ENCODE peak calls at places on chromosomes 5 and 9, in six cellular contexts. D is A549, Q is HepG2, A is upper lobe of left lung, O is GM12878, F is K562. S is an unnamed sample.

GRCh38 chr9:125632321-125633115 is 74.5 kb downstream of the MAPKAP1 start:
- ATAC-seq in F (peak; percentile 46), D (peak; percentile 47), O (peak; percentile 68), A (peak; percentile 75), Q (peak; percentile 93), S (no peak)

GRCh38 chr5:123598028-123598689 is 86.2 kb downstream of the CSNK1G3 start:
- ATAC-seq in Q (no peak), A (no peak), O (peak; percentile 81), D (no peak), F (no peak), S (no peak)

GRCh38 chr5:76290321-76290757 is 112.7 kb upstream of the IQGAP2 start:
- ATAC-seq in A (no peak), Q (no peak), O (no peak), F (no peak), D (no peak), S (no peak)

GRCh38 chr5:89728134-89728533 is 681.4 kb downstream of the CETN3 start:
- ATAC-seq in O (no peak), A (no peak), F (no peak), Q (no peak), D (no peak), S (no peak)

GRCh38 chr5:177434437-177434836 is 8.0 kb downstream of the GRK6 start:
- ATAC-seq in A (no peak), F (no peak), Q (no peak), O (no peak), D (peak; percentile 9), S (no peak)

GRCh38 chr5:166625210-166625865 is 1666.1 kb upstream of the WWC1 start:
- ATAC-seq in F (no peak), O (no peak), D (no peak), A (no peak), Q (no peak), S (no peak)

GRCh38 chr9:137759649-137760321 is 117.8 kb upstream of the CACNA1B start:
- ATAC-seq in O (peak; percentile 21), D (no peak), F (peak; percentile 42), Q (no peak), A (no peak), S (no peak)

GRCh38 chr9:136105398-136106135 is 10.5 kb upstream of the NACC2 start:
- ATAC-seq in F (no peak), O (no peak), Q (no peak), D (no peak), A (no peak), S (peak; percentile 20)

GRCh38 chr5:142048272-142048671 is 35.4 kb upstream of the GNPDA1 start:
- ATAC-seq in O (no peak), F (peak; percentile 67), D (peak; percentile 43), Q (no peak), A (no peak), S (no peak)

GRCh38 chr5:142059304-142059940 is 46.6 kb upstream of the GNPDA1 start:
- ATAC-seq in O (no peak), A (no peak), F (peak; percentile 79), Q (peak; percentile 57), D (peak; percentile 48), S (peak; percentile 35)

GRCh38 chr5:142057697-142058056 is 44.9 kb upstream of the GNPDA1 start:
- ATAC-seq in A (no peak), F (no peak), D (no peak), O (no peak), Q (no peak), S (no peak)

GRCh38 chr5:142056831-142057696 is 44.2 kb upstream of the GNPDA1 start:
- ATAC-seq in A (no peak), F (no peak), O (no peak), D (no peak), Q (no peak), S (no peak)

DNA sequence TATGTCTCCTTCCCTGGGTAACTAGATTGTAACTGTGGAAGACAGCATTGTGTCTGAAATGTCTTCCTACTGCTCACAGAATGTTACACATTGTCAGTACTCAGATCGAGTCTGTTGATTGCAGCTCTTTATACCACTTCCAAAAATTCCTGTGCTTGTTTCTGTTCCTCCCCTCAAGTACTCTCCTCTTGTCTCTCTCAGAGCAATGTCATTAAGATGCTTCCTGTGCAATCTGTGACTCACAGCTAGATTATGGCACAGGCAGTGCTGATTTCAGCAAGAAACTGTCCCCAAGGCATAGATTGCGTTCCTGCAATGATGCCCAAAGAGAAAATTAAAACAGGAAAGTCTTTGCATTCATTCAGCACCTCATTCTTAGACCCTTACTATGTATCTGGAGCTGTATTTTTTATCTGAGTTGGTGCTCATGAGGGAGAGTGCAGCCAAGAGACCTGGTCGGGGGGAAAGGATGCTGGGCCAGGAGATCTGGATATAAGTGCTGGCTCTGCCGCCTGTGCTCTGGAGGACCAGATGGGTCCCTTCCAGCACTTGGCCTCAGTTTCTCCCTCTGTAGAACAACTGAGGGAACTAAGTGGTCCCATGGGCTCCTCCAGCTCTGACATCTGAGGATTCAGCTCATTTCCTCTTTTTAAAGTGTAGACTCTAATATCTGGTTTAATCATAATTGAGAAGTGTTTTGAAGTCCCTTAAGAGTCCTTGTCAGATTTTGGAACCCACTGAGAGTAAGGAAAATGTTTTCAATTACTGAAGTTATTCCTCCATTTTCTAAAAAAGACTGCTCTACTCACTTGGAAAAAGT is 40.8 kb upstream of the GNPDA1 start:
- ATAC-seq in O (no peak), A (peak; percentile 50), F (peak; percentile 69), D (peak; percentile 72), Q (no peak), S (peak; percentile 86)
- H3K27ac ChIP-seq in O (no peak overlapping the region), A (peak overlapping the region; percentile 35), F (no peak overlapping the region), D (peak overlapping the region; percentile 22), Q (no peak overlapping the region), S (no peak overlapping the region)

GRCh38 chr5:170805666-170806065 is 22.1 kb downstream of the GABRP start:
- ATAC-seq in O (no peak), D (no peak), F (no peak), Q (no peak), A (no peak), S (no peak)
- TF ChIP-seq EP300 in O (no peak), D (no peak), F (no peak), Q (no peak), A (no peak), S (no peak)

GRCh38 chr5:81631124-81631523 is 119.8 kb downstream of the SSBP2 start:
- ATAC-seq in D (no peak), F (no peak), Q (no peak), O (peak; percentile 90), A (no peak), S (no peak)

GRCh38 chr5:81633916-81634315 is 117.0 kb downstream of the SSBP2 start:
- ATAC-seq in D (no peak), A (no peak), F (no peak), Q (no peak), O (no peak), S (no peak)

GRCh38 chr5:81632679-81633078 is 118.2 kb downstream of the SSBP2 start:
- ATAC-seq in D (no peak), Q (no peak), A (no peak), F (no peak), O (peak; percentile 23), S (no peak)

GRCh38 chr5:81630721-81631120 is 120.2 kb downstream of the SSBP2 start:
- ATAC-seq in Q (no peak), A (no peak), O (peak; percentile 8), D (no peak), F (no peak), S (no peak)

DNA sequence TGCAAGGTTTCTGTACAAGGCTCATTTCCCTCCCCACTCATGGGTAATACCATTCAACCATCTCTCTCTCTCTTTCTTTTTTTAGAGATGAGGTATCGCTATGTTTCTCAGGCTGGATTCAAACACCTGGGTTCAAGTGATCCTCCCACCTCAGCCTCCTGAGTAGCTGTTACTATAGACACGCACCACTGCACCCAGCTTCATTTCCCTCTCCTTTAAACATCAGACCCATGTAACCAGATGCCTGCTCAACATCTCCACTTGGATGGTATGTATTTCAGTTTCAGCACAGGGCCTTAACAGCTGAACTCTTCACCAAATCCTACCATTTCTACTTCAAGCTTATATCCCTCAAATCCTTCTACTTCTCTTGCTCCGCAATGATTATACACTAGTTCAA is 117.4 kb downstream of the SSBP2 start:
- ATAC-seq in O (peak; percentile 25), Q (no peak), F (no peak), D (no peak), A (no peak), S (no peak)
- H3K27ac ChIP-seq in O (no peak overlapping the region), Q (no peak overlapping the region), F (no peak overlapping the region), D (no peak overlapping the region), A (no peak overlapping the region), S (no peak overlapping the region)

DNA sequence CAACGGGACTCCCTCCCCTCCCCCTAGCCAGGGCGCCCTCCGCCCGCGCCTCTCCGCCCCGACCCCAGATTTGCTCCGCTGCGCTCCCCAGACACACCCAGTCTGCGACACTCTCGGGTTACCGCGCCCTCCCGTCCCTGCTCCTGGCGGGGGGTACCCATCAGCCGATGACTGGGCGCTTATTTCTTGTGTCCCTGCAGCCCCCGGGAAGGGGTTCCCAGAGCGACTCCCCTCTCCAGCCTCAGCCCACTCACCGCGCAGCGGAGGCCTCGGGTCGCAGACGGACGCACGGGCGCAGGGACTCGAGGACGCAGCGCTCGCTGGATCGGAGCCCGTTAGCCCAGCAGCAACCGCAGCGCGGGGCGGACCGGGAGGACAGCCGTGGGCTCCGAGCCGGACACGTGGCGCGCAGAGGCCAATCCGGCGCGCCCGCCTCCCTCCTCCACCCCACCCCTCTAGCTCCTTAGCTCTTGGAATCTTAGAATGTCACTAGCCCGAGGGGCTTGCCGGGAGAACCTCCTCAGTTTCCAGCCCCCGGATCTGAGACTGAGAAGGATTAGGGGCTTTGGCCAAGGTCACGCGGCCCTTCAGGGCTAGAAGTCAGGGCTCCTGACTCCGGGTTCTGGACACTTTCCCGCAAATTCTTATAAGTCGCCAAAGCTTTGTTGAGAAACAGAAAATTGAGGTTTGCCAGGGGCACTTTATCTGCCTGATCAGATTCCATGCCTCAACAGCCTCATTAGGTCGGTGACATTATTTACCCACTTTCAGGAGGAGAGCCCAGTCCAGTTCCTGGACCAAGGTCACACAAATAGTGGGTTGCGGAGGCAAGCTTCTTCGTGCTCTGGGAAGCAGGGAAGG is at the start of gene ANXA6:
- ATAC-seq in D (peak; percentile 100), A (peak; percentile 96), Q (peak; percentile 86), O (peak; percentile 77), F (peak; percentile 98), S (peak; percentile 98)
- TF ChIP-seq EP300 in D (no peak), A (no peak), Q (no peak), O (no peak), F (peak; percentile 13), S (no peak)